ENCODE peak calls at places on chromosomes 7 and 10, in nine cellular contexts. D is GM20000, B is GM13977, J is NCI-H1436, S is T-helper 9 cell, W is kidney tubule cell, I is HCT116, K is NCI-H1417, E is HT1080. M is an unnamed sample.

GRCh38 chr7:68107968-68108367 is 1111.3 kb downstream of the TYW1 start:
- DNase-seq in D (no peak), B (no peak), J (no peak), S (no peak), W (peak), I (no peak), K (no peak), E (no peak), M (no peak)

GRCh38 chr7:110291430-110291829 is 799.5 kb upstream of the LRRN3 start:
- DNase-seq in D (no peak), B (no peak), J (no peak), S (no peak), W (no peak), I (no peak), K (no peak), E (no peak), M (no peak)

GRCh38 chr7:17412883-17413282 is 114.4 kb downstream of the AHR start:
- DNase-seq in D (no peak), B (no peak), J (no peak), S (no peak), W (no peak), I (no peak), K (no peak), E (no peak), M (peak)

GRCh38 chr7:42014625-42015412 is 222.2 kb downstream of the GLI3 start:
- DNase-seq in D (peak), B (peak), J (no peak), S (no peak), W (peak), I (peak), K (peak), E (peak), M (peak)

GRCh38 chr10:22761569-22762220 is 47.3 kb upstream of the PIP4K2A start:
- DNase-seq in D (no peak), B (no peak), J (no peak), S (no peak), W (peak), I (no peak), K (no peak), E (no peak), M (no peak)

GRCh38 chr7:155965010-155965409 is 152.7 kb upstream of the SHH start:
- DNase-seq in D (no peak), B (no peak), J (no peak), S (no peak), W (peak), I (peak), K (no peak), E (peak), M (no peak)

GRCh38 chr7:91915401-91916067 is 25.1 kb upstream of the AKAP9 start:
- DNase-seq in D (no peak), B (no peak), J (no peak), S (no peak), W (peak), I (no peak), K (no peak), E (peak), M (no peak)

GRCh38 chr10:17951868-17952371 is at the start of gene SLC39A12:
- DNase-seq in D (no peak), B (no peak), J (no peak), S (no peak), W (peak), I (no peak), K (no peak), E (peak), M (no peak)

GRCh38 chr10:78432582-78432981 is 398.9 kb downstream of the RPS24 start:
- DNase-seq in D (no peak), B (no peak), J (no peak), S (no peak), W (peak), I (no peak), K (no peak), E (no peak), M (peak)

M was measured in testis.